ENCODE peak calls at places on chromosomes 3 and 15, in eight cellular contexts. I is CD4-positive, alpha-beta T cell; W is brain microvascular endothelial cell; J is HFFc6; L is tibial artery; B is cardiac muscle cell; S is activated B cell treated with CpG ODN at 0.5 μM for 24 hours; T is MCF 10A. R is an unnamed sample.

GRCh38 chr3:111667621-111668239 is 72.6 kb upstream of the ZBED2 start:
- DNase-seq in J (peak; percentile 49), B (no peak), T (no peak), W (peak; percentile 44), S (no peak), I (peak; percentile 50), L (peak; percentile 66), R (no peak)

GRCh38 chr3:133211449-133211848 is 173.3 kb downstream of the TMEM108 start:
- DNase-seq in T (no peak), L (no peak), B (peak; percentile 45), W (peak; percentile 25), J (no peak), S (no peak), I (no peak), R (no peak)

GRCh38 chr3:133928903-133929607 is 33.4 kb upstream of the RAB6B start:
- DNase-seq in L (no peak), S (no peak), T (no peak), I (no peak), J (no peak), B (no peak), W (peak; percentile 18), R (no peak)

GRCh38 chr3:53689681-53690080 is 156.5 kb downstream of the CHDH start:
- DNase-seq in S (no peak), L (no peak), T (no peak), I (no peak), B (no peak), J (no peak), W (no peak), R (no peak)

GRCh38 chr3:525415-525814 is 328.9 kb downstream of the CHL1 start:
- DNase-seq in B (no peak), S (no peak), J (no peak), W (no peak), I (no peak), T (peak; percentile 0), L (no peak), R (no peak)

GRCh38 chr15:48510976-48511375 is 134.5 kb downstream of the FBN1 start:
- DNase-seq in W (peak; percentile 33), B (no peak), T (no peak), S (no peak), L (peak; percentile 73), J (no peak), I (no peak), R (no peak)

GRCh38 chr3:43759297-43759782 is 68.6 kb downstream of the ABHD5 start:
- DNase-seq in I (no peak), W (peak; percentile 72), J (peak; percentile 90), L (no peak), B (peak; percentile 54), S (no peak), T (peak; percentile 54), R (peak; percentile 36)

GRCh38 chr15:59346951-59347350 is 25.7 kb downstream of the MYO1E start:
- DNase-seq in W (no peak), S (no peak), T (no peak), I (no peak), B (no peak), L (no peak), J (no peak), R (no peak)

GRCh38 chr3:171132873-171133272 is 106.4 kb upstream of the SLC2A2 start:
- DNase-seq in B (no peak), T (no peak), W (peak; percentile 60), J (peak; percentile 86), I (no peak), L (no peak), S (no peak), R (peak; percentile 76)

GRCh38 chr3:171183042-171183441 is 156.5 kb upstream of the SLC2A2 start:
- DNase-seq in S (no peak), L (no peak), W (no peak), J (no peak), I (no peak), B (no peak), T (peak; percentile 25), R (no peak)

GRCh38 chr3:42529463-42529862 is 27.0 kb downstream of the VIPR1 start:
- DNase-seq in I (peak; percentile 18), T (no peak), S (no peak), W (no peak), L (no peak), J (no peak), B (no peak), R (no peak)

GRCh38 chr15:65044724-65045481 is at the start of gene SLC51B:
- DNase-seq in T (no peak), S (no peak), J (no peak), I (no peak), B (peak; percentile 56), W (no peak), L (no peak), R (no peak)

GRCh38 chr3:136209921-136210320 is 13.8 kb upstream of the MSL2 start:
- DNase-seq in J (peak; percentile 13), I (no peak), T (no peak), L (no peak), W (no peak), B (no peak), S (no peak), R (no peak)

GRCh38 chr3:174016186-174016585 is 618.6 kb downstream of the NLGN1 start:
- DNase-seq in L (no peak), T (peak; percentile 40), W (peak; percentile 74), S (no peak), J (peak; percentile 86), I (no peak), B (no peak), R (peak; percentile 64)

GRCh38 chr3:167653750-167654149 is at the start of gene WDR49:
- DNase-seq in J (no peak), B (no peak), T (no peak), L (no peak), I (no peak), W (no peak), S (no peak), R (no peak)

GRCh38 chr3:95437409-95437808 is 1374.5 kb downstream of the NSUN3 start:
- DNase-seq in B (no peak), I (no peak), S (no peak), T (no peak), L (no peak), J (no peak), W (no peak), R (no peak)

GRCh38 chr3:186464424-186465093 is 79.6 kb downstream of the CRYGS start:
- DNase-seq in J (no peak), L (no peak), W (no peak), B (no peak), S (no peak), T (no peak), I (no peak), R (no peak)
- TF ChIP-seq CTCF in J (peak; percentile 22), L (no peak), W (peak; percentile 5), B (peak; percentile 6), S (no peak), T (no peak), I (no peak), R (no peak)

GRCh38 chr15:39961051-39961450 is 27.1 kb downstream of the EIF2AK4 start:
- DNase-seq in L (no peak), I (no peak), B (no peak), J (no peak), W (no peak), T (no peak), S (no peak), R (no peak)
- TF ChIP-seq CTCF in L (no peak), I (no peak), B (no peak), J (no peak), W (no peak), T (no peak), S (no peak), R (no peak)

GRCh38 chr3:156790141-156790540 is 36.0 kb upstream of the LEKR1 start:
- DNase-seq in T (no peak), W (no peak), S (no peak), J (no peak), L (no peak), B (no peak), I (no peak), R (no peak)

GRCh38 chr3:156788846-156789245 is 37.3 kb upstream of the LEKR1 start:
- DNase-seq in I (no peak), T (no peak), L (no peak), S (no peak), B (no peak), J (peak; percentile 34), W (no peak), R (no peak)

GRCh38 chr3:156792114-156792513 is 34.0 kb upstream of the LEKR1 start:
- DNase-seq in B (no peak), W (no peak), I (no peak), L (no peak), S (no peak), T (no peak), J (no peak), R (no peak)

GRCh38 chr3:156787015-156787414 is 39.1 kb upstream of the LEKR1 start:
- DNase-seq in T (no peak), J (no peak), I (no peak), S (no peak), L (no peak), W (no peak), B (peak; percentile 85), R (no peak)

DNA sequence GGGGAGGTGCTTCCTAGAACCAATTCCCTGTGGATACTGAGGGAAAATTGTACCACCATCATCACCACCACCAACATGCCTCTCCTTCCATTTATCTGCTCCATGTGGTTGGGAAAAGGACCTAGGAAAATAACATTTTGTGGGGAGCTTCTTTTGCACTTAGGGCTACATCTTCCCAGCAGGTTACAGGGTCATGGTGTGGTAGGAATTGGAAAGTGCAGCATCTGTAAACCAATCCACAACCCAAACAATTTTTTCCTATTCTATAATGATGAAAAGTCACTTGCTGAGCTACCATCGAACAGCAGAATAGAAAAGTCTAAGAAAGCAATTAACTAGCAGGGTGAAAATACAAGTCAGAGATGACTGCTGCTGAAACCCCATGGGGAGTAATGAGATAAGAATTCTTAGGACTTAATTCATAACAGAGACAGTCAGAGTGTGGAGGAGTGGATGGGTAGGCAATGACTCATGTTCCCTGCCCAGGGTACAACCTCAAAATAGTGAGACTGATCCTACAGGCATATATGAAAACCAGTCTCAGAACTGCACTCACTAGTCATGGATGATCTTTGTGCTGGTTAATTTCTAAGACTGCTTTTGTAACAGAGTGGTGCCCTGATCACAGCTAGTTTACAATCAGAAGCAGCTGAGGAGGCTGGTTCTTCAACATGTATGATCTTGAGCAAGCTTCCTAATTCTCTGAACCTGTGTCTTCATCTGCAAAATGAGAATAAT is 38.1 kb upstream of the LEKR1 start:
- DNase-seq in J (peak; percentile 95), B (no peak), T (peak; percentile 84), L (no peak), W (peak; percentile 97), S (no peak), I (no peak), R (peak; percentile 91)
- TF ChIP-seq CTCF in J (no peak), B (no peak), T (no peak), L (no peak), W (no peak), S (no peak), I (no peak), R (no peak)

DNA sequence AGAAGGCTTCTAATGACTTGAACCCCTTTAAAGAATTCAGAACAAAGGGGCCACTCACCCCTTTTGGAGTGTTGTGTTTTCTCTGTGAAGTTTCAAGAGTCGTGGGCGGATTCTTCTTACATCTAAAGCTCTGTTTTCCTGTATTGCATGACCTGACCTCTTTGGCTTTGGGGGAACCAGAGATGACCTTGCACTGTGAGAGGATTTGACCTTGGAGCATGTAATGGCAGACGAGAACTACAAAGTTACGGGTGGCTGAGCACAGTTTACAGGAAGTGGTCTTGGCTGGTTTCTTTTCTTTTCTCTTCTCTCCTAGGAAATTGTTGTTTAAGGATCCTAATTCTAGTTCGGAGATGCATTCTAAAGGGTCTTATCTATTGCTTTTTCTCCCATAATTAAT is 6.2 kb upstream of the BDH1 start:
- DNase-seq in B (no peak), I (no peak), S (no peak), L (no peak), J (no peak), W (no peak), T (no peak), R (no peak)
- TF ChIP-seq CTCF in B (no peak), I (no peak), S (no peak), L (no peak), J (no peak), W (no peak), T (no peak), R (no peak)